ENCODE peak calls at places on chromosome 11, in six cellular contexts. V is A549, L is choroid plexus epithelial cell, A is psoas muscle, C is AG10803, X is GM12865. J is an unnamed sample.

GRCh38 chr11:77191823-77192495 is 63.9 kb downstream of the MYO7A start:
- DNase-seq in V (peak; percentile 95), L (peak; percentile 21), A (no peak), C (peak; percentile 9), X (peak; percentile 79), J (peak; percentile 86)

GRCh38 chr11:12088047-12088481 is 22.3 kb upstream of the MICAL2 start:
- DNase-seq in V (no peak), L (peak; percentile 83), A (no peak), C (peak; percentile 92), X (no peak), J (no peak)

GRCh38 chr11:68684385-68685356 is at the start of gene GAL:
- DNase-seq in V (no peak), L (no peak), A (no peak), C (no peak), X (no peak), J (peak; percentile 29)

GRCh38 chr11:68354181-68354872 is 41.9 kb downstream of the LRP5 start:
- DNase-seq in V (peak; percentile 98), L (peak; percentile 78), A (peak; percentile 87), C (peak; percentile 99), X (no peak), J (no peak)

GRCh38 chr11:47983464-47984397 is 3.4 kb downstream of the PTPRJ start:
- DNase-seq in V (no peak), L (peak; percentile 83), A (no peak), C (peak; percentile 60), X (no peak), J (no peak)

GRCh38 chr11:78211565-78211964 is 22.8 kb downstream of the USP35 start:
- DNase-seq in V (no peak), L (no peak), A (no peak), C (no peak), X (no peak), J (no peak)

GRCh38 chr11:123235687-123236261 is 40.7 kb upstream of the CLMP start:
- DNase-seq in V (no peak), L (peak; percentile 90), A (no peak), C (peak; percentile 79), X (no peak), J (no peak)

GRCh38 chr11:10669258-10670033 is 24.1 kb downstream of the IRAG1 start:
- DNase-seq in V (no peak), L (peak; percentile 69), A (peak; percentile 38), C (peak; percentile 85), X (no peak), J (no peak)

GRCh38 chr11:36135062-36135461 is 154.2 kb downstream of the COMMD9 start:
- DNase-seq in V (no peak), L (no peak), A (no peak), C (no peak), X (no peak), J (no peak)

GRCh38 chr11:122778148-122778547 is 60.2 kb upstream of the CRTAM start:
- DNase-seq in V (peak; percentile 11), L (no peak), A (no peak), C (no peak), X (no peak), J (no peak)

GRCh38 chr11:76797341-76798201 is 14.4 kb downstream of the TSKU start:
- DNase-seq in V (no peak), L (no peak), A (no peak), C (no peak), X (no peak), J (no peak)

GRCh38 chr11:73404048-73404447 is 27.8 kb downstream of the RELT start:
- DNase-seq in V (peak; percentile 59), L (peak; percentile 85), A (peak; percentile 65), C (peak; percentile 65), X (no peak), J (peak; percentile 72)

GRCh38 chr11:123493393-123494063 is 63.5 kb downstream of the GRAMD1B start:
- DNase-seq in V (no peak), L (no peak), A (no peak), C (no peak), X (no peak), J (no peak)

GRCh38 chr11:77411238-77411637 is 62.7 kb downstream of the PAK1 start:
- DNase-seq in V (peak; percentile 22), L (peak; percentile 29), A (peak; percentile 23), C (peak; percentile 24), X (peak; percentile 56), J (peak; percentile 11)

GRCh38 chr11:103110406-103110805 is 1.2 kb downstream of the DYNC2H1 start:
- DNase-seq in V (peak; percentile 10), L (peak; percentile 80), A (no peak), C (peak; percentile 63), X (no peak), J (no peak)
- TF ChIP-seq CTCF in V (peak; percentile 19), L (peak; percentile 59), A (no peak), C (peak; percentile 60), X (no peak), J (no peak)

DNA sequence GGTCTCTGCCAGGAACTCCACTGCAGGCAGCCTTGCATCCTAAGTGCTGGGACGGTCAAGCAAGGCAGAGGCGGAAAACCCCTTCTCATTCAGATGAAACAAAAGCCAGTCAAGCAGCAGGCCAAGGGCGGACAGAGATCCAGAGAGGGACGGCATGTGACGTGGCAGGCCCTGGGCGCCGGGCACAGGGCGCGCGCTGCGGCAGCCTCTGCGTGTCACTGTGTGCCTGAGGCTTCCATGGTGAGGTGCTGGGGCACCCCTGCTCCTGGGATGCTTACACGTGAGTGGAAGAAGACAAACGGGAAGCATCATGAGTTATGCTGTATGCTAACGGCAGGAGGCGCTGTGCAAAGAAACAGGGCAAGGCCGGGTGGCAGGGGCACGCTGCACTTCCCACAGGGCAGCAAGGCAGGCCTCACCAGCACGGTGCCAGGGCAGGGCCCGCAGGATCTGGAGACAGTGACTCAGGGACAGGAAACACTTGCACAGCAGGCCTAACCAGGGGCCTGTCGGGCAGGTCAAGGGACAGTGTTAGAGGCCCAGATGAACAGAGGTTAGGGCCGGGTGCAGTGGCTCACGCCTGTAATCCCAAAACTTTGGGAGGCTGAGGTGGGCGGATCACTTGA is 6.1 kb downstream of the TOLLIP start:
- DNase-seq in V (no peak), L (no peak), A (no peak), C (no peak), X (no peak), J (peak; percentile 45)
- TF ChIP-seq CTCF in V (peak; percentile 46), L (peak; percentile 56), A (no peak), C (no peak), X (no peak), J (peak; percentile 57)

DNA sequence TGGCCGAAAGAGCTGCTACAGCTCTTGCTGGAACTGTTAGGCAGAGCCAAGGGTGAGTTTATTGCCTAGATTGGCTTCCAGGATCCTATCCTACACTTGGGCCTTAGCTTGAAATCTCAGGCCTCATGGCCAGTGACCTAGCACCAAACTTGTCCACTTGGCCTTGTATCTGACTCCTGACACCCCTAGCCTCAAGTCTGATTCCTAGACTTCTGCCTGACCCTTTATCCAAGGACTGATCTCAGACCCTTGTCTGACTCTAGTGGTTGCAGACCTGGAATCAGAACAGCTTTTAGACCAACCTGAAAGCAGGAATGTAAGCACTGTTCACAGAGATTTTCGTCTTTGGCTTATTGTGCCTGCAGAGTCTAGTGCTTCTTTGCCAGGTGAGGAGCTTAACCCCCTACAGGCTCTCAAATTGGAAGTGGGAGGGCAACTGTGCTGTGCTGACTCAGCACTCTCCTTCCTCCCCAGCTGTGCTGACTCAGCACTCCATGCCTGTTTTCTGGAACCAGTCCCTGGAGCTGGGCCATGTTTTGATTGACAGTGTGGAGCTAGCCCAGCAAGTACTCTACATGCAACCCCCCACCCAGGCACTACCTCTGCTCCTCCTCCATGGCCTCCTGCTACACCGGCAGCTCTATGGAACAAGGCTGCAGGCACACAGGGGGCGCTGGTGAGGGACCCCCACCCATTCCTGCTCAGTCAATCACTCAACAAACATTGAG is 35.1 kb downstream of the RRP8 start:
- DNase-seq in V (no peak), L (peak; percentile 86), A (no peak), C (peak; percentile 57), X (no peak), J (no peak)
- TF ChIP-seq CTCF in V (no peak), L (peak; percentile 19), A (no peak), C (no peak), X (no peak), J (no peak)

DNA sequence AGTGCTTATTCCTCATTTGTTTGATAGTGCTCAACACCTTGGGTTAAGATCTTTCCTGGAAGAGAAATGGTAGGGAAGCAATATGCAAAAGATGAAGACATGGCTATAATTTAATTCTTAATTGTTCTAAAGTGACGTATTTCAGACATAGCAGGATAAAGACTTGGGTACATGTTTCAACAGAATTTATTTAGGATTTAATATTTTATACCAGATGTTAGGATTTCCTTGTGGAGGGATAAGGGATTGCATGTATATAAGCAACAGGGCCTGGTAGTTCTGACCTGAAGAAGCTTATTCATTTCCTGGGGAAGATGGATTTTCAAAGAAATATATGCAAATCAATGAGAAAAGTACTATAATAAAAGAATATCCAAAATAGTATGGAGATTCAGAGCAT is 163.8 kb downstream of the FAT3 start:
- DNase-seq in V (peak; percentile 5), L (peak; percentile 18), A (no peak), C (no peak), X (no peak), J (no peak)
- TF ChIP-seq CTCF in V (no peak), L (no peak), A (no peak), C (peak; percentile 16), X (no peak), J (peak; percentile 69)

GRCh38 chr11:66867425-66868040 is 10.7 kb downstream of the LRFN4 start:
- DNase-seq in V (no peak), L (no peak), A (no peak), C (no peak), X (no peak), J (no peak)
- TF ChIP-seq CTCF in V (no peak), L (peak; percentile 2), A (no peak), C (no peak), X (peak; percentile 10), J (no peak)

GRCh38 chr11:119937412-119937811 is 200.5 kb downstream of the TRIM29 start:
- DNase-seq in V (no peak), L (no peak), A (no peak), C (no peak), X (no peak), J (no peak)

GRCh38 chr11:119940401-119940976 is 197.4 kb downstream of the TRIM29 start:
- DNase-seq in V (no peak), L (no peak), A (no peak), C (no peak), X (no peak), J (no peak)

GRCh38 chr11:119942021-119942420 is 195.9 kb downstream of the TRIM29 start:
- DNase-seq in V (no peak), L (no peak), A (no peak), C (no peak), X (no peak), J (no peak)

GRCh38 chr11:119942583-119943338 is 195.2 kb downstream of the TRIM29 start:
- DNase-seq in V (no peak), L (peak; percentile 9), A (no peak), C (peak; percentile 21), X (no peak), J (no peak)
- TF ChIP-seq CTCF in V (no peak), L (no peak), A (no peak), C (no peak), X (no peak), J (no peak)

J was measured in endothelial cell.